ENCODE peak calls at places on chromosomes 1 and 21, in eight cellular contexts. S is stimulated activated CD4-positive, alpha-beta T cell treated with anti-CD3 and anti-CD28 coated beads, Interleukin-2, amount 100 ng/mL, for 48 hours; N is activated T-cell treated with anti-CD3 and anti-CD28 coated beads for 1 hour; H is iPS DF 19.7; U is T-helper 9 cell; D is GM23248; F is T-helper 2 cell; I is omental fat pad. R is an unnamed sample.

GRCh38 chr21:17848228-17848627 is 29.1 kb upstream of the C21orf91 start:
- DNase-seq in H (no peak), U (no peak), F (no peak), I (no peak), D (peak), S (no peak), N (no peak), R (no peak)

GRCh38 chr1:65911679-65912078 is 119.0 kb downstream of the PDE4B start:
- DNase-seq in N (no peak), H (no peak), U (no peak), I (no peak), F (no peak), S (no peak), D (no peak), R (no peak)

GRCh38 chr21:17492415-17493168 is 20.3 kb upstream of the CXADR start:
- DNase-seq in F (no peak), U (no peak), D (peak), I (no peak), H (no peak), S (no peak), N (no peak), R (no peak)

GRCh38 chr1:230646710-230647302 is 4.5 kb downstream of the COG2 start:
- DNase-seq in D (no peak), S (no peak), F (no peak), N (no peak), H (no peak), I (no peak), U (no peak), R (no peak)

GRCh38 chr1:19824541-19824940 is 9.5 kb upstream of the RNF186 start:
- DNase-seq in D (peak), H (no peak), N (no peak), I (no peak), S (no peak), F (no peak), U (no peak), R (no peak)

GRCh38 chr1:174131032-174131638 is 28.2 kb upstream of the RABGAP1L start:
- DNase-seq in N (no peak), I (no peak), U (no peak), D (no peak), S (no peak), F (no peak), H (no peak), R (no peak)

GRCh38 chr1:79704067-79704466 is 697.5 kb upstream of the ADGRL4 start:
- DNase-seq in F (no peak), U (no peak), N (no peak), D (no peak), H (no peak), I (no peak), S (no peak), R (no peak)

GRCh38 chr1:154663656-154664055 is 55.7 kb upstream of the ADAR start:
- DNase-seq in D (peak), U (no peak), S (no peak), I (no peak), H (no peak), N (no peak), F (no peak), R (no peak)

GRCh38 chr1:18798533-18799445 is 60.7 kb downstream of the TAS1R2 start:
- DNase-seq in D (no peak), S (no peak), N (no peak), U (no peak), I (no peak), F (no peak), H (no peak), R (no peak)

GRCh38 chr1:112960381-112960780 is 4.4 kb upstream of the SLC16A1 start:
- DNase-seq in U (no peak), N (no peak), D (no peak), S (no peak), I (no peak), F (no peak), H (no peak), R (no peak)

GRCh38 chr1:56688522-56689026 is 43.5 kb downstream of the PRKAA2 start:
- DNase-seq in S (no peak), F (no peak), I (no peak), H (peak), U (no peak), N (no peak), D (peak), R (no peak)

GRCh38 chr1:183180213-183180612 is 5.9 kb upstream of the LAMC2 start:
- DNase-seq in U (no peak), N (no peak), F (no peak), I (no peak), D (peak), H (no peak), S (no peak), R (no peak)

GRCh38 chr1:59071289-59071688 is 225.6 kb upstream of the FGGY start:
- DNase-seq in N (no peak), F (no peak), D (no peak), U (no peak), S (no peak), H (no peak), I (no peak), R (no peak)

GRCh38 chr1:99702221-99702620 is 56.3 kb downstream of the PALMD start:
- DNase-seq in N (no peak), H (no peak), F (no peak), D (no peak), U (no peak), I (no peak), S (no peak), R (no peak)

GRCh38 chr1:37255111-37255795 is 219.1 kb upstream of the ZC3H12A start:
- DNase-seq in D (peak), I (no peak), U (no peak), H (peak), S (peak), F (no peak), N (no peak), R (no peak)

GRCh38 chr1:185463433-185463832 is 146.4 kb upstream of the IVNS1ABP start:
- DNase-seq in U (no peak), D (peak), F (no peak), I (no peak), H (no peak), N (no peak), S (no peak), R (no peak)

GRCh38 chr1:175397103-175397502 is 204.5 kb upstream of the KIAA0040 start:
- DNase-seq in S (no peak), U (no peak), H (no peak), N (no peak), F (no peak), I (no peak), D (no peak), R (no peak)

GRCh38 chr1:240878631-240879030 is 266.7 kb upstream of the GREM2 start:
- DNase-seq in S (no peak), H (no peak), N (no peak), D (peak), U (no peak), I (no peak), F (no peak), R (no peak)

GRCh38 chr1:98903261-98903660 is 101.4 kb downstream of the PLPPR5 start:
- DNase-seq in H (no peak), S (no peak), N (no peak), D (peak), U (no peak), I (no peak), F (no peak), R (no peak)

GRCh38 chr1:107477233-107477632 is 336.4 kb downstream of the NTNG1 start:
- DNase-seq in D (no peak), F (no peak), U (no peak), H (no peak), I (no peak), S (peak), N (no peak), R (no peak)

GRCh38 chr1:206909167-206909882 is 12.1 kb downstream of the IL24 start:
- DNase-seq in H (no peak), S (no peak), N (peak), D (peak), U (peak), F (peak), I (peak), R (no peak)

GRCh38 chr1:37243368-37244082 is 209.2 kb upstream of the GRIK3 start:
- DNase-seq in N (no peak), I (no peak), H (no peak), F (no peak), S (no peak), D (no peak), U (no peak), R (no peak)

GRCh38 chr1:48530727-48531351 is 58.8 kb upstream of the SPATA6 start:
- DNase-seq in F (peak), H (peak), I (no peak), U (no peak), D (peak), S (peak), N (no peak), R (no peak)

GRCh38 chr1:25505706-25506385 is 37.6 kb upstream of the LDLRAP1 start:
- DNase-seq in F (no peak), I (no peak), S (no peak), U (no peak), H (no peak), D (no peak), N (no peak), R (no peak)

GRCh38 chr1:155105604-155106011 is 22.1 kb upstream of the EFNA1 start:
- DNase-seq in N (no peak), U (no peak), I (no peak), D (no peak), S (no peak), F (no peak), H (no peak), R (no peak)

GRCh38 chr1:154972517-154973343 is 1.8 kb upstream of the CKS1B start:
- DNase-seq in D (peak), U (no peak), I (no peak), S (no peak), H (peak), N (no peak), F (no peak), R (peak)